ENCODE peak calls at places on chromosomes 6 and 20, in nine cellular contexts. B is ovary; T is pancreas; K is stomach; D is heart right ventricle; Z is heart left ventricle; O is CD4-positive, CD25-positive, alpha-beta regulatory T cell; H is CD4-positive, alpha-beta memory T cell; P is psoas muscle. Q is an unnamed sample. For H3K27me3 and H3K4me1, the result is how much of the 10 kb centered on the place peaks cover.

GRCh38 chr6:77015350-77015749 is 447.9 kb downstream of the HTR1B start:
- DNase-seq in T (no peak), H (no peak), B (no peak), K (no peak), P (no peak), O (no peak), D (no peak), Z (no peak), Q (no peak)

GRCh38 chr20:8094415-8094818 is 37.6 kb upstream of the PLCB1 start:
- DNase-seq in H (no peak), Z (no peak), D (peak), K (peak), O (no peak), P (peak), T (peak), B (peak), Q (peak)

GRCh38 chr6:111620168-111620567 is 14.5 kb upstream of the TRAF3IP2 start:
- DNase-seq in T (peak), B (no peak), D (no peak), P (peak), O (no peak), H (no peak), Z (no peak), K (no peak), Q (no peak)

GRCh38 chr20:25527949-25528348 is 57.4 kb downstream of the NINL start:
- DNase-seq in B (no peak), P (no peak), T (no peak), K (no peak), H (no peak), O (no peak), D (no peak), Z (no peak), Q (no peak)

GRCh38 chr6:109051301-109051700 is 43.3 kb downstream of the SESN1 start:
- DNase-seq in T (no peak), B (no peak), P (no peak), O (no peak), H (no peak), K (no peak), Z (no peak), D (no peak), Q (no peak)

GRCh38 chr20:36261389-36262105 is 25.3 kb downstream of the AAR2 start:
- DNase-seq in T (no peak), B (no peak), D (no peak), H (no peak), Z (no peak), O (no peak), K (no peak), P (peak), Q (no peak)

GRCh38 chr20:2736441-2736840 is 43.9 kb downstream of the EBF4 start:
- DNase-seq in K (no peak), D (no peak), O (no peak), H (no peak), T (no peak), Z (no peak), P (no peak), B (no peak), Q (no peak)

GRCh38 chr6:33298773-33299236 is at the start of gene RGL2:
- DNase-seq in K (peak), T (peak), Z (peak), O (no peak), B (peak), P (peak), D (peak), H (no peak), Q (peak)

GRCh38 chr6:127053032-127053908 is 65.2 kb upstream of the RSPO3 start:
- DNase-seq in O (no peak), B (no peak), P (no peak), T (no peak), Z (no peak), D (no peak), K (no peak), H (no peak), Q (no peak)

GRCh38 chr6:156167289-156168076 is 609.7 kb upstream of the ARID1B start:
- DNase-seq in Z (no peak), H (no peak), O (no peak), D (peak), K (no peak), P (no peak), T (no peak), B (peak), Q (peak)

GRCh38 chr20:31837896-31838397 is 7.5 kb downstream of the FOXS1 start:
- DNase-seq in B (no peak), K (no peak), Z (no peak), P (no peak), H (no peak), T (no peak), D (no peak), O (no peak), Q (no peak)

GRCh38 chr6:43515808-43516207 is 918 bp downstream of the YIPF3 start:
- DNase-seq in B (no peak), O (no peak), T (no peak), D (no peak), P (no peak), K (no peak), Z (no peak), H (no peak), Q (no peak)

GRCh38 chr20:34945315-34946077 is 10.1 kb downstream of the GSS start:
- DNase-seq in P (no peak), Z (no peak), D (no peak), T (no peak), O (no peak), K (peak), B (no peak), H (no peak), Q (no peak)

GRCh38 chr6:153001767-153002612 is 519 bp downstream of the MTRF1L start:
- DNase-seq in B (peak), P (no peak), K (no peak), Z (no peak), T (no peak), D (peak), H (no peak), O (peak), Q (no peak)

GRCh38 chr6:3418521-3419060 is 38.3 kb downstream of the SLC22A23 start:
- DNase-seq in P (no peak), T (peak), D (no peak), B (no peak), Z (no peak), O (no peak), H (no peak), K (peak), Q (no peak)

GRCh38 chr6:30769088-30769852 is 24.9 kb upstream of the IER3 start:
- DNase-seq in H (peak), B (peak), D (peak), T (peak), O (peak), Z (no peak), P (peak), K (peak), Q (no peak)

GRCh38 chr6:20213271-20213798 is 1.1 kb upstream of the MBOAT1 start:
- DNase-seq in D (no peak), B (no peak), K (no peak), O (no peak), H (no peak), Z (no peak), T (no peak), P (no peak), Q (no peak)

GRCh38 chr20:38671186-38671585 is 53.1 kb upstream of the SLC32A1 start:
- DNase-seq in O (no peak), Z (no peak), B (no peak), D (no peak), H (no peak), K (no peak), P (no peak), T (no peak), Q (no peak)

GRCh38 chr20:38672504-38672903 is 51.8 kb upstream of the SLC32A1 start:
- DNase-seq in O (no peak), H (no peak), Z (no peak), D (no peak), P (no peak), B (no peak), T (no peak), K (no peak), Q (no peak)

GRCh38 chr20:38669688-38670087 is 54.6 kb upstream of the SLC32A1 start:
- DNase-seq in K (no peak), T (no peak), O (no peak), B (no peak), Z (no peak), D (no peak), P (no peak), H (no peak), Q (no peak)

GRCh38 chr20:38671701-38672292 is 52.5 kb upstream of the SLC32A1 start:
- DNase-seq in O (no peak), P (no peak), K (no peak), Z (no peak), T (no peak), D (no peak), B (no peak), H (no peak), Q (no peak)

GRCh38 chr20:38670786-38671185 is 53.5 kb upstream of the SLC32A1 start:
- DNase-seq in T (no peak), B (no peak), H (no peak), K (no peak), Z (no peak), D (no peak), O (no peak), P (no peak), Q (no peak)
- H3K27me3 ChIP-seq in T (under half), B (under half), H (under half), K (under half), Z (under half), D (half or more), O (under half), P (under half), Q (under half)

GRCh38 chr20:61798632-61799031 is 267.0 kb downstream of the TAF4 start:
- DNase-seq in Z (no peak), T (no peak), H (no peak), D (no peak), P (peak), O (no peak), B (no peak), K (no peak), Q (no peak)

GRCh38 chr20:61797971-61798411 is 267.7 kb downstream of the TAF4 start:
- DNase-seq in B (no peak), D (no peak), T (no peak), O (no peak), K (no peak), Z (no peak), P (peak), H (no peak), Q (no peak)

GRCh38 chr20:61796738-61797137 is 268.9 kb downstream of the TAF4 start:
- DNase-seq in Z (no peak), D (no peak), P (peak), T (no peak), O (no peak), H (no peak), K (no peak), B (no peak), Q (no peak)

GRCh38 chr20:61795669-61796630 is 269.7 kb downstream of the TAF4 start:
- DNase-seq in P (peak), T (no peak), Z (no peak), H (no peak), K (no peak), B (no peak), O (no peak), D (no peak), Q (no peak)

DNA sequence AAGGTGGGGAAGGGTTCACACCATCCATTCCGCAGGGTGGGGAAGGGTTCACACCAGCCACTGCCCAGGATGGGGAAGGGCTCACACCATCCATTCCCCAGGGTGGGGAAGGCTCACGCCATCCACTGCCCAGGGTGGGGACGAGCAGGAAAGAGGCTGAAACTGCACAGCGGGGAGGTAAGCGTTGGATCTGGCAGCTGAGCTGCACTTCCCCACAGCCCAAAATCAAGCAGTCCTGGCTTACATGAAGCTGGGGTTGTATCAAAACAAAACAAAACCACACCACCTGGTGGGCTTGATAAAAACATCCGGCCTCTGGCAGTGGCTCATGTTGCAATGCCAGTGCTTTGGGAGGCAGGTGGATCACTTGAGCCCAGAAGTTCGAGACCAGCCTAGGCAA is 268.5 kb downstream of the TAF4 start:
- DNase-seq in H (no peak), K (no peak), B (no peak), Z (no peak), D (no peak), T (no peak), O (no peak), P (peak), Q (no peak)
- H3K4me1 ChIP-seq in H (under half), K (under half), B (under half), Z (under half), D (under half), T (under half), O (under half), P (under half), Q (under half)

GRCh38 chr6:100257661-100258395 is 206.9 kb downstream of the SIM1 start:
- DNase-seq in K (no peak), B (no peak), O (peak), Z (no peak), P (no peak), T (no peak), H (peak), D (no peak), Q (no peak)
- H3K4me3 ChIP-seq in K (no peak), B (no peak), O (peak), Z (no peak), P (no peak), T (no peak), H (no peak), D (no peak), Q (no peak)

GRCh38 chr6:165782124-165782523 is 119.1 kb upstream of the PDE10A start:
- DNase-seq in T (no peak), Z (no peak), B (no peak), P (no peak), O (no peak), H (no peak), D (no peak), K (no peak), Q (no peak)

GRCh38 chr6:165774903-165775608 is 112.0 kb upstream of the PDE10A start:
- DNase-seq in H (no peak), B (no peak), Z (no peak), T (peak), K (no peak), O (no peak), P (no peak), D (peak), Q (no peak)

GRCh38 chr6:165782812-165783211 is 119.8 kb upstream of the PDE10A start:
- DNase-seq in B (no peak), T (no peak), D (no peak), Z (no peak), H (no peak), K (no peak), P (no peak), O (no peak), Q (no peak)

GRCh38 chr6:165776699-165777098 is 113.7 kb upstream of the PDE10A start:
- DNase-seq in H (no peak), D (no peak), B (no peak), T (no peak), O (no peak), K (no peak), Z (no peak), P (no peak), Q (no peak)

DNA sequence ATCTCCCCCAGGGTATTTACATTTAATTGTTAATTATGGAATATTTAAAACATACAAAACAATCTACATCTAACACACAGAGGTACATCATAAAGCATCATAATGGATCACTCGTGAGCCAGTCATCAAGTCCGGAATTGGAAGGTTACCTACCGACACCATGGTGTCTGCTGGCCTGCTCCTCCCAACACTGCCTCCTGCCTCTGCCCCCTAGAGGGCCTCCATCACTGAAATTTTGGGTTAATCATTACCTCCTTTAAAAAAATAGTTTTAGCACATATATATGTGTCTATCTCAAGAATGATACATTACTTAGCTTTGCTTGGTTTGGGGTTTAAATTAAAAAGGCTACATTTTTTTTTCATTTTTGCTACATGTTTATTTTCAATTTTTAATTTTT is 114.6 kb upstream of the PDE10A start:
- DNase-seq in K (no peak), D (no peak), Z (no peak), P (no peak), T (no peak), O (no peak), B (no peak), H (no peak), Q (no peak)
- H3K27me3 ChIP-seq in K (under half), D (under half), Z (under half), P (under half), T (under half), O (under half), B (under half), H (under half), Q (under half)

DNA sequence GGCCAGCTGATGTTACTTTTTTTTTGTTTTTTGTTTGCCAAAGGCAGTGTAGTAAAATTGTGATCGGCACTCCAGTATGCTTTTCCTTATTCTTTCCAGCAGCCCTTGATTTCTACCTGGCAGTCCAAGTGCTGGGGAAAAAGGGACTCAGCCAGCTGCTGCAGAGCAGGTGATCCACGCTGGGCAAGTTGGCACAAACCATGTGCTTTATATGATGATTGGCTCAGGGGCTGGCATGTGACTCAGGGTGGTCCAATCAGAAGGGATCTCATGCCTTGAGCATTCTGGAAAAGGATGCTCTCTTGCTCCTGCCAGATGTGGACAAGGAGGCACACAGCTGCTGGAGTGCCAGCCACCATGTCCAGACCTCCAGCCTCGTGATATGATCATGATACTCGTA is 54.5 kb downstream of the SULF2 start:
- DNase-seq in O (no peak), T (no peak), B (no peak), K (no peak), D (no peak), H (no peak), P (no peak), Z (no peak), Q (no peak)
- H3K4me1 ChIP-seq in O (under half), T (under half), B (under half), K (under half), D (under half), H (under half), P (under half), Z (under half), Q (under half)

GRCh38 chr20:56778765-56779195 is 149.7 kb downstream of the TFAP2C start:
- DNase-seq in O (no peak), Z (no peak), D (peak), T (no peak), B (no peak), K (no peak), H (no peak), P (no peak), Q (peak)
- H3K4me3 ChIP-seq in O (no peak), Z (no peak), D (no peak), T (no peak), B (no peak), K (no peak), H (no peak), P (no peak), Q (no peak)

GRCh38 chr6:131828946-131829345 is 21.1 kb downstream of the ENPP1 start:
- DNase-seq in T (no peak), B (no peak), P (no peak), D (no peak), K (no peak), H (no peak), Z (no peak), O (no peak), Q (no peak)

GRCh38 chr6:131828080-131828479 is 20.3 kb downstream of the ENPP1 start:
- DNase-seq in B (no peak), H (no peak), D (no peak), O (no peak), Z (no peak), K (no peak), T (no peak), P (peak), Q (no peak)

GRCh38 chr6:131832363-131832762 is 24.5 kb downstream of the ENPP1 start:
- DNase-seq in K (no peak), P (no peak), H (no peak), D (no peak), B (no peak), T (peak), Z (no peak), O (no peak), Q (no peak)

GRCh38 chr6:131831392-131831791 is 23.6 kb downstream of the ENPP1 start:
- DNase-seq in O (no peak), P (no peak), H (no peak), Z (no peak), B (no peak), K (no peak), D (no peak), T (no peak), Q (no peak)

DNA sequence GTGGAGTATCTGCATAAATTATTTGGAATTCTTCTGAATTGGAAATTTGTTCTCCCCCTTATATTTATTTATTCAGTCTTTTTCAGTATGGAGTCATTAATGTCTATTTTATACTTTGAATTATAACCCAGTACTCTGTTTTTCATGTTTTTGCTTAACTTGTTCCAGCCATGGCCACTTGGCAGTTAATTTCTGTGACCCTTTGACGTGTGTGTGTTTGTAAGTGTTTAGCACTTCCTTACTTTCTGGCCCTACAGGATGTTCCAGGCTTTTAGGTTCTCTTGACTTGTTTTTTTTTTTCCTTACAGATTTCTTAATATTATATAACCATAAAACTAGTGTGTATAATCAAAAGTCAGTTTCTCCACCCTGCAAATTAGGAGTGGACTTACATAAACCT is 24.1 kb downstream of the ENPP1 start:
- DNase-seq in T (no peak), H (no peak), D (no peak), P (no peak), O (no peak), Z (no peak), K (no peak), B (no peak), Q (no peak)
- H3K27me3 ChIP-seq in T (under half), H (under half), D (under half), P (under half), O (under half), Z (under half), K (under half), B (under half), Q (under half)

DNA sequence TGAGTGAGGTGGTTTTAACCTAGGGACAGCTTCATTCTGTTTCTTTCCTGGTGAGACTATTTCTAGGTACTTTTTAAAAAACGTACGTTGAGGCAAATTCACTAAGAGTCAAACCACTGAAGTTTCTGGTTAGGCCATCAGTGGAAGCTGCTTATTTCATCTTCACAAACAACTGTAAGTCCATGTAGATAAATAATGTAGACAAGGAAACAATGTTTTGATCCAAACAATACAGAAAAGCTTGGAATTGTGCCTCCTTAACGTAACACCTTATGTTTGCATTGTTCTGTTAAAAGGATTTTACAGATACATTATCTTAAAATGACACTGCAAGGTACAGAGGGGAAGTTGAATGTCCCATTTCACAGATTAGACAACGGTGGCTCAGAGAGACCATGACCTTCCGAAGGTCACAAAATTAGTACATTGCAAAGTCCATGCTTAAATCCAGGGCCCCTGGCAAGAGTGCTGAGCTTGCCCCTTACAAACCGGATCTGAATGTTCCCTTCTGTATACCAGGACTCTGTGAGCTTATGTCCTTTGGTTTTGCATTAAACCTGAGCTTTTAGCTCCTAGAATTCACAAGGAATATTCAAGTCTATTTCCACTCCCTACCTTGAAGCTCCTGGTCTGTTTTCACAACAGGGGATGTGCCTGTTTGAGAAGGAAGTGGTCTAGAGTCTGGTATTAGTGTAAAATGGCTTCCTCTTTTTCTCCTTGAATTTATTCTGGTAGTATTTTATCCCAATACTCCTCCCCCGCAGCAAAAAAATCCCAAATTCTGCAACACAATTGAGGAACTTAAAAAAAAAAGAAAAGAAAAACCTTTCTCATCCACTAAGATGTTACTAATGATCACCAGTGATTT is 28.8 kb upstream of the ZNF217 start:
- DNase-seq in D (no peak), P (no peak), H (no peak), Z (no peak), B (peak), O (no peak), K (peak), T (no peak), Q (no peak)
- H3K4me1 ChIP-seq in D (under half), P (under half), H (under half), Z (under half), B (under half), O (under half), K (under half), T (under half), Q (under half)

Q was measured in testis.